ENCODE peak calls at places on chromosomes 11 and 22, in ten cellular contexts. F, D, O, S, A, C, Z, R, G and L are unnamed samples.
A peak's percentile ranks its signal among the peaks of the same experiment; 100 is the strongest.

GRCh38 chr11:59267196-59267595 is 54.5 kb upstream of the MPEG1 start:
- DNase-seq in G (no peak), F (no peak), D (no peak), O (no peak), C (no peak), A (no peak), Z (no peak), S (no peak), R (no peak), L (no peak)

GRCh38 chr11:44311339-44312261 is 1.7 kb upstream of the ALX4 start:
- DNase-seq in Z (no peak), D (no peak), S (no peak), F (no peak), C (no peak), O (no peak), A (no peak), R (no peak), G (no peak), L (no peak)

GRCh38 chr22:21710156-21710555 is 25.4 kb downstream of the YPEL1 start:
- DNase-seq in C (no peak), O (no peak), A (no peak), D (no peak), S (no peak), F (no peak), Z (no peak), R (no peak), G (no peak), L (no peak)

GRCh38 chr11:73652046-73652730 is 5.8 kb downstream of the PLEKHB1 start:
- DNase-seq in O (no peak), D (no peak), S (no peak), F (no peak), G (no peak), R (no peak), A (no peak), C (no peak), Z (no peak), L (no peak)

GRCh38 chr11:75280770-75281468 is 40.3 kb downstream of the TPBGL start:
- DNase-seq in R (no peak), D (no peak), F (peak; percentile 35), Z (peak; percentile 40), S (no peak), O (no peak), G (no peak), A (no peak), C (no peak), L (no peak)

GRCh38 chr22:29947410-29948387 is 64.7 kb downstream of the MTMR3 start:
- DNase-seq in D (peak; percentile 5), F (no peak), A (no peak), R (no peak), Z (no peak), C (no peak), O (no peak), G (no peak), S (no peak), L (no peak)

GRCh38 chr11:1502168-1502955 is 15.8 kb upstream of the MOB2 start:
- DNase-seq in R (no peak), S (no peak), G (no peak), C (no peak), A (no peak), F (peak; percentile 41), D (no peak), O (no peak), Z (peak; percentile 33), L (no peak)

GRCh38 chr11:74932169-74932568 is 16.7 kb downstream of the XRRA1 start:
- DNase-seq in O (no peak), A (no peak), R (no peak), D (no peak), F (no peak), C (no peak), Z (no peak), G (no peak), S (no peak), L (no peak)

GRCh38 chr22:36369922-36370781 is 17.6 kb downstream of the MYH9 start:
- DNase-seq in S (no peak), Z (peak; percentile 64), D (no peak), R (no peak), G (no peak), C (no peak), A (no peak), O (no peak), F (no peak), L (peak; percentile 27)

GRCh38 chr22:23183107-23183698 is 2.9 kb downstream of the BCR start:
- DNase-seq in F (no peak), C (peak; percentile 40), O (no peak), G (no peak), Z (peak; percentile 64), D (peak; percentile 17), A (no peak), R (no peak), S (no peak), L (peak; percentile 69)

GRCh38 chr22:48088926-48089536 is 1326.6 kb downstream of the TBC1D22A start:
- DNase-seq in O (no peak), C (no peak), A (no peak), F (no peak), Z (no peak), S (no peak), D (no peak), R (no peak), G (no peak), L (no peak)

GRCh38 chr11:18011633-18012313 is 1.1 kb downstream of the SERGEF start:
- DNase-seq in C (no peak), R (no peak), O (peak; percentile 9), D (no peak), F (peak; percentile 46), A (no peak), S (no peak), Z (no peak), G (no peak), L (no peak)

GRCh38 chr11:117458275-117459120 is 130.8 kb downstream of the CEP164 start:
- DNase-seq in A (no peak), C (peak; percentile 46), D (no peak), Z (no peak), G (no peak), O (peak; percentile 50), S (no peak), R (no peak), F (no peak), L (peak; percentile 80)

GRCh38 chr22:44735518-44736428 is 16.6 kb upstream of the ARHGAP8 start:
- DNase-seq in O (peak; percentile 96), Z (peak; percentile 87), R (peak; percentile 72), A (no peak), G (peak; percentile 84), F (peak; percentile 85), D (peak; percentile 13), S (peak; percentile 68), C (no peak), L (peak; percentile 35)

GRCh38 chr22:36236338-36237319 is 2.7 kb downstream of the APOL2 start:
- DNase-seq in D (no peak), Z (no peak), S (no peak), A (no peak), C (no peak), G (no peak), F (no peak), O (no peak), R (no peak), L (no peak)

GRCh38 chr11:126082251-126083109 is 19.8 kb upstream of the CDON start:
- DNase-seq in A (no peak), F (no peak), G (no peak), O (no peak), R (no peak), D (no peak), Z (no peak), S (no peak), C (no peak), L (no peak)

GRCh38 chr11:62546244-62546936 is at the start of gene AHNAK:
- DNase-seq in F (peak; percentile 93), A (no peak), S (peak; percentile 63), R (no peak), G (peak; percentile 37), O (no peak), Z (peak; percentile 93), C (no peak), D (no peak), L (peak; percentile 44)

GRCh38 chr22:17853066-17853465 is 78.8 kb upstream of the BID start:
- DNase-seq in F (no peak), O (no peak), R (no peak), Z (peak; percentile 49), A (no peak), C (no peak), S (no peak), G (no peak), D (no peak), L (no peak)

GRCh38 chr11:102241026-102241425 is 76.3 kb upstream of the BIRC3 start:
- DNase-seq in G (no peak), D (no peak), O (no peak), Z (no peak), A (no peak), R (no peak), C (no peak), F (no peak), S (no peak), L (no peak)

GRCh38 chr22:18952022-18952421 is 15.9 kb upstream of the PRODH start:
- DNase-seq in A (no peak), Z (peak; percentile 20), O (no peak), F (no peak), G (no peak), R (no peak), C (no peak), D (no peak), S (no peak), L (no peak)

GRCh38 chr11:31947051-31947450 is 135.9 kb upstream of the PAX6 start:
- DNase-seq in S (no peak), C (no peak), O (no peak), F (no peak), A (no peak), R (no peak), G (no peak), Z (no peak), D (no peak), L (no peak)

GRCh38 chr11:73322111-73322985 is 14.3 kb downstream of the ARHGEF17 start:
- DNase-seq in Z (no peak), O (no peak), A (no peak), D (no peak), S (no peak), G (no peak), R (no peak), C (no peak), F (peak; percentile 19), L (no peak)

GRCh38 chr11:34243620-34244493 is 114.0 kb downstream of the ABTB2 start:
- DNase-seq in C (no peak), G (no peak), Z (no peak), S (no peak), D (no peak), R (no peak), A (no peak), O (peak; percentile 36), F (no peak), L (no peak)

GRCh38 chr11:70542811-70543210 is 144.5 kb downstream of the CTTN start:
- DNase-seq in F (peak; percentile 11), R (no peak), C (no peak), G (no peak), O (no peak), A (no peak), D (no peak), Z (no peak), S (no peak), L (no peak)

GRCh38 chr22:38461414-38462081 is 6.3 kb upstream of the KDELR3 start:
- DNase-seq in F (peak; percentile 88), Z (peak; percentile 87), D (peak; percentile 24), S (no peak), O (peak; percentile 70), C (peak; percentile 32), R (peak; percentile 5), G (peak; percentile 43), A (no peak), L (peak; percentile 95)

GRCh38 chr22:23402275-23403151 is 177.6 kb downstream of the IGLL1 start:
- DNase-seq in S (no peak), C (peak; percentile 86), F (peak; percentile 54), Z (no peak), R (no peak), D (no peak), O (peak; percentile 92), G (peak; percentile 19), A (no peak), L (peak; percentile 88)

GRCh38 chr11:3231851-3232744 is at the start of gene MRGPRE:
- DNase-seq in Z (peak; percentile 72), F (peak; percentile 60), R (no peak), D (no peak), O (no peak), S (no peak), C (peak; percentile 4), A (no peak), G (no peak), L (peak; percentile 18)

GRCh38 chr22:50531546-50532352 is 1.9 kb upstream of the TYMP start:
- DNase-seq in C (peak; percentile 24), Z (peak; percentile 93), S (peak; percentile 48), D (no peak), F (peak; percentile 88), A (no peak), R (no peak), G (no peak), O (peak; percentile 52), L (peak; percentile 61)